ENCODE peak calls at places on chromosomes 1 and 21, in ten cellular contexts. One of them, this sample, is unnamed.

GRCh38 chr1:168470821-168471473 is 72.8 kb downstream of the XCL2 start:
- DNase-seq in astrocyte of the spinal cord: peak
- DNase-seq in RCC 7860: peak
- DNase-seq in fibroblast of the aortic adventitia: peak
- DNase-seq in Calu3: peak
- DNase-seq in dermis blood vessel endothelial cell: no peak
- DNase-seq in posterior vena cava: no peak
- DNase-seq in ELF-1: peak
- DNase-seq in anterior cingulate cortex: no peak
- DNase-seq in RPMI8226: no peak
- DNase-seq in this sample: no peak

GRCh38 chr1:145887631-145888030 is 2.0 kb upstream of the ANKRD35 start:
- DNase-seq in posterior vena cava: no peak
- DNase-seq in ELF-1: no peak
- DNase-seq in dermis blood vessel endothelial cell: no peak
- DNase-seq in anterior cingulate cortex: no peak
- DNase-seq in RCC 7860: peak
- DNase-seq in Calu3: peak
- DNase-seq in astrocyte of the spinal cord: no peak
- DNase-seq in fibroblast of the aortic adventitia: no peak
- DNase-seq in RPMI8226: no peak
- DNase-seq in this sample: no peak

GRCh38 chr1:24866211-24867063 is 63.6 kb downstream of the RUNX3 start:
- DNase-seq in Calu3: no peak
- DNase-seq in fibroblast of the aortic adventitia: peak
- DNase-seq in posterior vena cava: peak
- DNase-seq in dermis blood vessel endothelial cell: no peak
- DNase-seq in RCC 7860: no peak
- DNase-seq in ELF-1: no peak
- DNase-seq in anterior cingulate cortex: no peak
- DNase-seq in RPMI8226: no peak
- DNase-seq in astrocyte of the spinal cord: no peak
- DNase-seq in this sample: no peak

GRCh38 chr1:69523032-69523431 is 44.7 kb upstream of the LRRC7 start:
- DNase-seq in ELF-1: no peak
- DNase-seq in fibroblast of the aortic adventitia: no peak
- DNase-seq in RCC 7860: peak
- DNase-seq in Calu3: no peak
- DNase-seq in anterior cingulate cortex: no peak
- DNase-seq in posterior vena cava: no peak
- DNase-seq in astrocyte of the spinal cord: peak
- DNase-seq in RPMI8226: no peak
- DNase-seq in dermis blood vessel endothelial cell: no peak
- DNase-seq in this sample: no peak

GRCh38 chr1:113429461-113430153 is 39.3 kb downstream of the MAGI3 start:
- DNase-seq in Calu3: no peak
- DNase-seq in RPMI8226: no peak
- DNase-seq in fibroblast of the aortic adventitia: peak
- DNase-seq in RCC 7860: no peak
- DNase-seq in anterior cingulate cortex: no peak
- DNase-seq in ELF-1: no peak
- DNase-seq in dermis blood vessel endothelial cell: no peak
- DNase-seq in astrocyte of the spinal cord: no peak
- DNase-seq in posterior vena cava: no peak
- DNase-seq in this sample: no peak

GRCh38 chr1:20174937-20175666 is 10.8 kb upstream of the UBXN10 start:
- DNase-seq in RCC 7860: no peak
- DNase-seq in posterior vena cava: peak
- DNase-seq in fibroblast of the aortic adventitia: no peak
- DNase-seq in dermis blood vessel endothelial cell: no peak
- DNase-seq in Calu3: no peak
- DNase-seq in RPMI8226: no peak
- DNase-seq in anterior cingulate cortex: no peak
- DNase-seq in astrocyte of the spinal cord: no peak
- DNase-seq in ELF-1: no peak
- DNase-seq in this sample: no peak

GRCh38 chr1:60908159-60908558 is 174.2 kb upstream of the NFIA start:
- DNase-seq in dermis blood vessel endothelial cell: no peak
- DNase-seq in Calu3: no peak
- DNase-seq in astrocyte of the spinal cord: no peak
- DNase-seq in ELF-1: no peak
- DNase-seq in anterior cingulate cortex: no peak
- DNase-seq in fibroblast of the aortic adventitia: no peak
- DNase-seq in posterior vena cava: no peak
- DNase-seq in RCC 7860: no peak
- DNase-seq in RPMI8226: no peak
- DNase-seq in this sample: no peak

GRCh38 chr21:33369586-33369985 is 33.6 kb upstream of the IFNGR2 start:
- DNase-seq in anterior cingulate cortex: no peak
- DNase-seq in Calu3: no peak
- DNase-seq in RCC 7860: no peak
- DNase-seq in posterior vena cava: no peak
- DNase-seq in astrocyte of the spinal cord: no peak
- DNase-seq in fibroblast of the aortic adventitia: no peak
- DNase-seq in ELF-1: no peak
- DNase-seq in dermis blood vessel endothelial cell: no peak
- DNase-seq in RPMI8226: no peak
- DNase-seq in this sample: no peak

GRCh38 chr1:37233606-37234005 is 199.3 kb upstream of the GRIK3 start:
- DNase-seq in dermis blood vessel endothelial cell: no peak
- DNase-seq in RPMI8226: no peak
- DNase-seq in astrocyte of the spinal cord: no peak
- DNase-seq in Calu3: no peak
- DNase-seq in RCC 7860: no peak
- DNase-seq in posterior vena cava: no peak
- DNase-seq in anterior cingulate cortex: no peak
- DNase-seq in fibroblast of the aortic adventitia: no peak
- DNase-seq in ELF-1: no peak
- DNase-seq in this sample: no peak

GRCh38 chr1:235215453-235215852 is 54.4 kb upstream of the RBM34 start:
- DNase-seq in dermis blood vessel endothelial cell: no peak
- DNase-seq in Calu3: no peak
- DNase-seq in RPMI8226: no peak
- DNase-seq in RCC 7860: no peak
- DNase-seq in posterior vena cava: no peak
- DNase-seq in fibroblast of the aortic adventitia: no peak
- DNase-seq in astrocyte of the spinal cord: no peak
- DNase-seq in anterior cingulate cortex: no peak
- DNase-seq in ELF-1: no peak
- DNase-seq in this sample: no peak

GRCh38 chr1:2416403-2416802 is 4.0 kb upstream of the PEX10 start:
- DNase-seq in dermis blood vessel endothelial cell: no peak
- DNase-seq in posterior vena cava: no peak
- DNase-seq in ELF-1: no peak
- DNase-seq in RCC 7860: no peak
- DNase-seq in Calu3: peak
- DNase-seq in fibroblast of the aortic adventitia: no peak
- DNase-seq in anterior cingulate cortex: no peak
- DNase-seq in RPMI8226: no peak
- DNase-seq in astrocyte of the spinal cord: no peak
- DNase-seq in this sample: no peak

GRCh38 chr21:34560609-34561008 is 48.6 kb upstream of the KCNE1 start:
- DNase-seq in posterior vena cava: no peak
- DNase-seq in ELF-1: no peak
- DNase-seq in fibroblast of the aortic adventitia: no peak
- DNase-seq in Calu3: no peak
- DNase-seq in RPMI8226: no peak
- DNase-seq in astrocyte of the spinal cord: no peak
- DNase-seq in RCC 7860: no peak
- DNase-seq in anterior cingulate cortex: no peak
- DNase-seq in dermis blood vessel endothelial cell: no peak
- DNase-seq in this sample: no peak

GRCh38 chr1:12464028-12464427 is 154.0 kb downstream of the DHRS3 start:
- DNase-seq in posterior vena cava: no peak
- DNase-seq in Calu3: no peak
- DNase-seq in dermis blood vessel endothelial cell: no peak
- DNase-seq in ELF-1: no peak
- DNase-seq in fibroblast of the aortic adventitia: peak
- DNase-seq in astrocyte of the spinal cord: no peak
- DNase-seq in anterior cingulate cortex: no peak
- DNase-seq in RPMI8226: no peak
- DNase-seq in RCC 7860: no peak
- DNase-seq in this sample: no peak

GRCh38 chr1:35650416-35650815 is 9.1 kb upstream of the PSMB2 start:
- DNase-seq in fibroblast of the aortic adventitia: no peak
- DNase-seq in astrocyte of the spinal cord: no peak
- DNase-seq in anterior cingulate cortex: no peak
- DNase-seq in dermis blood vessel endothelial cell: no peak
- DNase-seq in Calu3: no peak
- DNase-seq in posterior vena cava: no peak
- DNase-seq in RPMI8226: no peak
- DNase-seq in ELF-1: no peak
- DNase-seq in RCC 7860: no peak
- DNase-seq in this sample: no peak

GRCh38 chr1:27542463-27543273 is 52.7 kb upstream of the WASF2 start:
- DNase-seq in astrocyte of the spinal cord: peak
- DNase-seq in fibroblast of the aortic adventitia: peak
- DNase-seq in posterior vena cava: no peak
- DNase-seq in RCC 7860: peak
- DNase-seq in dermis blood vessel endothelial cell: peak
- DNase-seq in Calu3: peak
- DNase-seq in RPMI8226: no peak
- DNase-seq in anterior cingulate cortex: no peak
- DNase-seq in ELF-1: peak
- DNase-seq in this sample: peak

GRCh38 chr1:233641029-233641428 is 27.1 kb downstream of the KCNK1 start:
- DNase-seq in ELF-1: no peak
- DNase-seq in anterior cingulate cortex: no peak
- DNase-seq in RPMI8226: no peak
- DNase-seq in astrocyte of the spinal cord: no peak
- DNase-seq in RCC 7860: no peak
- DNase-seq in dermis blood vessel endothelial cell: no peak
- DNase-seq in fibroblast of the aortic adventitia: no peak
- DNase-seq in Calu3: no peak
- DNase-seq in posterior vena cava: no peak
- DNase-seq in this sample: no peak

GRCh38 chr1:24236170-24237045 is 49.3 kb upstream of the IFNLR1 start:
- DNase-seq in ELF-1: peak
- DNase-seq in astrocyte of the spinal cord: peak
- DNase-seq in anterior cingulate cortex: no peak
- DNase-seq in posterior vena cava: peak
- DNase-seq in RCC 7860: no peak
- DNase-seq in RPMI8226: no peak
- DNase-seq in Calu3: peak
- DNase-seq in fibroblast of the aortic adventitia: peak
- DNase-seq in dermis blood vessel endothelial cell: peak
- DNase-seq in this sample: no peak

GRCh38 chr1:29256979-29257804 is 20.9 kb downstream of the PTPRU start:
- DNase-seq in astrocyte of the spinal cord: peak
- DNase-seq in RCC 7860: no peak
- DNase-seq in ELF-1: peak
- DNase-seq in dermis blood vessel endothelial cell: no peak
- DNase-seq in posterior vena cava: peak
- DNase-seq in fibroblast of the aortic adventitia: peak
- DNase-seq in anterior cingulate cortex: no peak
- DNase-seq in Calu3: no peak
- DNase-seq in RPMI8226: peak
- DNase-seq in this sample: no peak

GRCh38 chr1:86155061-86155806 is 1.3 kb downstream of the COL24A1 start:
- DNase-seq in Calu3: no peak
- DNase-seq in dermis blood vessel endothelial cell: no peak
- DNase-seq in astrocyte of the spinal cord: peak
- DNase-seq in ELF-1: peak
- DNase-seq in RCC 7860: no peak
- DNase-seq in fibroblast of the aortic adventitia: no peak
- DNase-seq in RPMI8226: no peak
- DNase-seq in anterior cingulate cortex: peak
- DNase-seq in posterior vena cava: peak
- DNase-seq in this sample: no peak

GRCh38 chr1:11617314-11617713 is 36.9 kb downstream of the FBXO2 start:
- DNase-seq in dermis blood vessel endothelial cell: no peak
- DNase-seq in Calu3: no peak
- DNase-seq in anterior cingulate cortex: no peak
- DNase-seq in ELF-1: no peak
- DNase-seq in posterior vena cava: no peak
- DNase-seq in fibroblast of the aortic adventitia: no peak
- DNase-seq in RPMI8226: peak
- DNase-seq in astrocyte of the spinal cord: no peak
- DNase-seq in RCC 7860: no peak
- DNase-seq in this sample: no peak

GRCh38 chr1:165942062-165942461 is 114.6 kb downstream of the UCK2 start:
- DNase-seq in posterior vena cava: no peak
- DNase-seq in astrocyte of the spinal cord: no peak
- DNase-seq in fibroblast of the aortic adventitia: no peak
- DNase-seq in RCC 7860: no peak
- DNase-seq in Calu3: no peak
- DNase-seq in dermis blood vessel endothelial cell: no peak
- DNase-seq in anterior cingulate cortex: no peak
- DNase-seq in RPMI8226: no peak
- DNase-seq in ELF-1: no peak
- DNase-seq in this sample: no peak

GRCh38 chr1:223504741-223505140 is 111.5 kb downstream of the CCDC185 start:
- DNase-seq in dermis blood vessel endothelial cell: peak
- DNase-seq in Calu3: peak
- DNase-seq in astrocyte of the spinal cord: peak
- DNase-seq in anterior cingulate cortex: no peak
- DNase-seq in fibroblast of the aortic adventitia: peak
- DNase-seq in ELF-1: no peak
- DNase-seq in RCC 7860: peak
- DNase-seq in RPMI8226: no peak
- DNase-seq in posterior vena cava: no peak
- DNase-seq in this sample: peak

GRCh38 chr1:115469703-115470476 is 131.8 kb upstream of the NGF start:
- DNase-seq in anterior cingulate cortex: no peak
- DNase-seq in posterior vena cava: no peak
- DNase-seq in fibroblast of the aortic adventitia: peak
- DNase-seq in Calu3: peak
- DNase-seq in ELF-1: peak
- DNase-seq in RPMI8226: peak
- DNase-seq in dermis blood vessel endothelial cell: peak
- DNase-seq in astrocyte of the spinal cord: peak
- DNase-seq in RCC 7860: peak
- DNase-seq in this sample: peak

GRCh38 chr1:210301254-210301955 is 27.3 kb upstream of the HHAT start:
- DNase-seq in RPMI8226: no peak
- DNase-seq in RCC 7860: no peak
- DNase-seq in dermis blood vessel endothelial cell: no peak
- DNase-seq in posterior vena cava: no peak
- DNase-seq in Calu3: no peak
- DNase-seq in fibroblast of the aortic adventitia: peak
- DNase-seq in astrocyte of the spinal cord: peak
- DNase-seq in ELF-1: no peak
- DNase-seq in anterior cingulate cortex: no peak
- DNase-seq in this sample: no peak